ENCODE peak calls at places on chromosomes 1 and 21, in ten cellular contexts. V is left cardiac atrium, T is NAMALWA, J is ovary, Z is epithelial cell of esophagus, L is ELF-1, E is GM12865, C is NCI-H1417, P is NCI-H524 treated with DMSO at 0.1 percent for 48 hours, Y is GM19239. Q is an unnamed sample.
A peak's percentile ranks its signal among the peaks of the same experiment; 100 is the strongest.

GRCh38 chr1:211973541-211973940 is 61.8 kb downstream of the INTS7 start:
- DNase-seq in V (no peak), T (no peak), J (no peak), Z (no peak), L (no peak), E (no peak), C (no peak), P (no peak), Y (no peak), Q (no peak)

GRCh38 chr1:176501596-176501995 is 38.6 kb downstream of the PAPPA2 start:
- DNase-seq in V (no peak), T (no peak), J (no peak), Z (peak; percentile 16), L (no peak), E (no peak), C (no peak), P (no peak), Y (no peak), Q (no peak)

GRCh38 chr1:2229032-2229920 is 1.2 kb downstream of the SKI start:
- DNase-seq in V (peak; percentile 81), T (peak; percentile 59), J (peak; percentile 83), Z (peak; percentile 52), L (peak; percentile 70), E (peak; percentile 85), C (peak; percentile 71), P (no peak), Y (peak; percentile 64), Q (peak; percentile 41)

GRCh38 chr1:38140025-38140487 is 93.5 kb upstream of the POU3F1 start:
- DNase-seq in V (no peak), T (no peak), J (no peak), Z (no peak), L (peak; percentile 69), E (no peak), C (no peak), P (no peak), Y (no peak), Q (no peak)

GRCh38 chr1:28114844-28115243 is 26.4 kb upstream of the EYA3 start:
- DNase-seq in V (no peak), T (no peak), J (no peak), Z (no peak), L (no peak), E (no peak), C (peak; percentile 46), P (no peak), Y (no peak), Q (no peak)

GRCh38 chr1:41983451-41983850 is 64.7 kb upstream of the HIVEP3 start:
- DNase-seq in V (no peak), T (no peak), J (no peak), Z (peak; percentile 7), L (no peak), E (no peak), C (no peak), P (no peak), Y (no peak), Q (no peak)

GRCh38 chr21:36159356-36159921 is 2.8 kb downstream of the DOP1B start:
- DNase-seq in V (no peak), T (no peak), J (no peak), Z (peak; percentile 74), L (no peak), E (no peak), C (no peak), P (no peak), Y (no peak), Q (no peak)

GRCh38 chr1:201535778-201536245 is 3.1 kb upstream of the NAV1 start:
- DNase-seq in V (no peak), T (no peak), J (no peak), Z (no peak), L (no peak), E (no peak), C (no peak), P (no peak), Y (no peak), Q (no peak)

GRCh38 chr1:35350872-35351271 is 82.4 kb downstream of the ZMYM4 start:
- DNase-seq in V (no peak), T (no peak), J (no peak), Z (no peak), L (no peak), E (no peak), C (no peak), P (no peak), Y (no peak), Q (no peak)

GRCh38 chr1:56925193-56925592 is 40.6 kb downstream of the C8B start:
- DNase-seq in V (no peak), T (no peak), J (no peak), Z (no peak), L (no peak), E (no peak), C (no peak), P (no peak), Y (no peak), Q (no peak)

GRCh38 chr1:93304716-93305138 is 41.0 kb upstream of the DR1 start:
- DNase-seq in V (no peak), T (peak; percentile 81), J (peak; percentile 59), Z (peak; percentile 75), L (peak; percentile 23), E (peak; percentile 66), C (peak; percentile 21), P (no peak), Y (peak; percentile 35), Q (peak; percentile 30)

GRCh38 chr1:35243681-35244080 is 24.8 kb upstream of the ZMYM4 start:
- DNase-seq in V (no peak), T (peak; percentile 40), J (no peak), Z (peak; percentile 36), L (no peak), E (no peak), C (no peak), P (no peak), Y (no peak), Q (no peak)

GRCh38 chr21:45416619-45417018 is 11.7 kb downstream of the COL18A1 start:
- DNase-seq in V (peak; percentile 12), T (no peak), J (peak; percentile 15), Z (no peak), L (peak; percentile 8), E (no peak), C (no peak), P (no peak), Y (no peak), Q (no peak)

GRCh38 chr1:43225168-43225567 is 44.6 kb upstream of the TMEM125 start:
- DNase-seq in V (no peak), T (peak; percentile 43), J (no peak), Z (peak; percentile 73), L (no peak), E (peak; percentile 21), C (no peak), P (no peak), Y (no peak), Q (no peak)

GRCh38 chr1:165138960-165139359 is 217.6 kb downstream of the LMX1A start:
- DNase-seq in V (no peak), T (no peak), J (no peak), Z (peak; percentile 84), L (no peak), E (no peak), C (no peak), P (no peak), Y (no peak), Q (no peak)

GRCh38 chr1:21604208-21604957 is 64.8 kb downstream of the RAP1GAP start:
- DNase-seq in V (no peak), T (no peak), J (no peak), Z (no peak), L (peak; percentile 36), E (no peak), C (no peak), P (no peak), Y (no peak), Q (no peak)

GRCh38 chr1:237638555-237638954 is 252.2 kb downstream of the ZP4 start:
- DNase-seq in V (no peak), T (no peak), J (no peak), Z (no peak), L (no peak), E (no peak), C (no peak), P (no peak), Y (no peak), Q (no peak)

GRCh38 chr1:26045712-26046312 is at the start of gene SLC30A2:
- DNase-seq in V (no peak), T (no peak), J (no peak), Z (no peak), L (peak; percentile 71), E (no peak), C (peak; percentile 12), P (no peak), Y (no peak), Q (no peak)

GRCh38 chr1:109252893-109253802 is 3.8 kb downstream of the CELSR2 start:
- DNase-seq in V (peak; percentile 74), T (peak; percentile 55), J (no peak), Z (peak; percentile 57), L (no peak), E (no peak), C (no peak), P (no peak), Y (no peak), Q (no peak)

GRCh38 chr21:45390831-45391742 is 13.9 kb upstream of the COL18A1 start:
- DNase-seq in V (peak; percentile 17), T (no peak), J (peak; percentile 19), Z (no peak), L (no peak), E (no peak), C (no peak), P (no peak), Y (no peak), Q (no peak)

GRCh38 chr1:177800386-177801058 is 169.3 kb downstream of the SEC16B start:
- DNase-seq in V (no peak), T (no peak), J (no peak), Z (peak; percentile 80), L (no peak), E (peak; percentile 85), C (no peak), P (no peak), Y (no peak), Q (no peak)

GRCh38 chr1:212664409-212665199 is 35.0 kb downstream of the BATF3 start:
- DNase-seq in V (no peak), T (no peak), J (no peak), Z (no peak), L (no peak), E (no peak), C (no peak), P (no peak), Y (no peak), Q (no peak)

GRCh38 chr21:44881586-44881939 is 8.1 kb upstream of the PTTG1IP start:
- DNase-seq in V (no peak), T (no peak), J (no peak), Z (no peak), L (no peak), E (peak; percentile 28), C (no peak), P (no peak), Y (no peak), Q (no peak)

GRCh38 chr1:56516539-56517252 is 62.7 kb downstream of the PLPP3 start:
- DNase-seq in V (no peak), T (peak; percentile 31), J (no peak), Z (peak; percentile 96), L (peak; percentile 85), E (peak; percentile 79), C (no peak), P (no peak), Y (peak; percentile 39), Q (no peak)

GRCh38 chr1:3681231-3681897 is 29.0 kb downstream of the TP73 start:
- DNase-seq in V (no peak), T (no peak), J (no peak), Z (no peak), L (no peak), E (no peak), C (no peak), P (no peak), Y (no peak), Q (no peak)

GRCh38 chr1:39268906-39269305 is 64.4 kb downstream of the MACF1 start:
- DNase-seq in V (no peak), T (no peak), J (no peak), Z (peak; percentile 47), L (peak; percentile 88), E (no peak), C (peak; percentile 21), P (no peak), Y (no peak), Q (no peak)

GRCh38 chr21:38838598-38839369 is 33.1 kb downstream of the ETS2 start:
- DNase-seq in V (no peak), T (no peak), J (no peak), Z (no peak), L (no peak), E (no peak), C (no peak), P (no peak), Y (no peak), Q (no peak)

GRCh38 chr1:226995966-226996332 is 55.9 kb downstream of the COQ8A start:
- DNase-seq in V (no peak), T (no peak), J (no peak), Z (no peak), L (no peak), E (peak; percentile 59), C (no peak), P (no peak), Y (no peak), Q (no peak)